ENCODE peak calls at places on chromosomes 16 and 17, in ten cellular contexts. N, A, G, X, R, I, Y, Z, H and F are unnamed samples.

GRCh38 chr17:4636474-4637100 is 4.9 kb downstream of the ALOX15 start:
- DNase-seq in N (no peak), A (no peak), G (peak; percentile 60), X (no peak), R (no peak), I (no peak), Y (no peak), Z (no peak), H (no peak), F (no peak)

GRCh38 chr17:47276868-47277267 is 23.2 kb downstream of the ITGB3 start:
- DNase-seq in N (peak; percentile 82), A (peak; percentile 96), G (no peak), X (no peak), R (peak; percentile 88), I (peak; percentile 86), Y (no peak), Z (peak; percentile 75), H (peak; percentile 52), F (no peak)

GRCh38 chr16:22948058-22948602 is 134.2 kb downstream of the HS3ST2 start:
- DNase-seq in N (no peak), A (no peak), G (peak; percentile 36), X (no peak), R (no peak), I (no peak), Y (no peak), Z (no peak), H (no peak), F (no peak)

GRCh38 chr16:21663889-21664647 is at the start of gene OTOA:
- DNase-seq in N (no peak), A (no peak), G (no peak), X (peak; percentile 36), R (no peak), I (no peak), Y (no peak), Z (no peak), H (no peak), F (no peak)

GRCh38 chr17:17416007-17416399 is 60.8 kb upstream of the MED9 start:
- DNase-seq in N (peak; percentile 68), A (peak; percentile 79), G (peak; percentile 91), X (no peak), R (peak; percentile 88), I (no peak), Y (peak; percentile 86), Z (no peak), H (no peak), F (no peak)

GRCh38 chr16:50448522-50448921 is 79.7 kb upstream of the BRD7 start:
- DNase-seq in N (no peak), A (no peak), G (peak; percentile 18), X (no peak), R (no peak), I (no peak), Y (no peak), Z (no peak), H (no peak), F (no peak)

GRCh38 chr16:2799852-2800226 is 1.6 kb downstream of the PRSS41 start:
- DNase-seq in N (no peak), A (peak; percentile 35), G (no peak), X (peak; percentile 18), R (no peak), I (peak; percentile 27), Y (no peak), Z (no peak), H (peak; percentile 69), F (no peak)

GRCh38 chr17:42522263-42522790 is 13.7 kb upstream of the NAGLU start:
- DNase-seq in N (no peak), A (no peak), G (no peak), X (no peak), R (no peak), I (no peak), Y (no peak), Z (no peak), H (no peak), F (no peak)

GRCh38 chr17:39928868-39929651 is 1.5 kb downstream of the LRRC3C start:
- DNase-seq in N (peak; percentile 95), A (peak; percentile 92), G (peak; percentile 78), X (no peak), R (peak; percentile 86), I (no peak), Y (peak; percentile 65), Z (no peak), H (no peak), F (peak; percentile 81)
- H3K4me3 ChIP-seq in N (no peak overlapping the region), A (no peak overlapping the region), G (no peak overlapping the region), X (no peak overlapping the region), R (no peak overlapping the region), I (no peak overlapping the region), Y (no peak overlapping the region), Z (peak overlapping the region; percentile 96), H (no peak overlapping the region), F (no peak overlapping the region)

GRCh38 chr17:10842658-10843057 is 4.8 kb upstream of the PIRT start:
- DNase-seq in N (no peak), A (no peak), G (no peak), X (no peak), R (no peak), I (no peak), Y (no peak), Z (no peak), H (no peak), F (no peak)

GRCh38 chr17:10844667-10845387 is 6.9 kb upstream of the PIRT start:
- DNase-seq in N (peak; percentile 37), A (peak; percentile 56), G (peak; percentile 74), X (peak; percentile 60), R (peak; percentile 71), I (peak; percentile 90), Y (peak; percentile 86), Z (peak; percentile 74), H (peak; percentile 78), F (peak; percentile 10)

GRCh38 chr17:10838682-10839081 is 795 bp upstream of the PIRT start:
- DNase-seq in N (no peak), A (no peak), G (no peak), X (no peak), R (no peak), I (no peak), Y (no peak), Z (no peak), H (no peak), F (no peak)

GRCh38 chr17:10845388-10845751 is 7.5 kb upstream of the PIRT start:
- DNase-seq in N (no peak), A (no peak), G (no peak), X (no peak), R (no peak), I (no peak), Y (no peak), Z (no peak), H (no peak), F (no peak)

DNA sequence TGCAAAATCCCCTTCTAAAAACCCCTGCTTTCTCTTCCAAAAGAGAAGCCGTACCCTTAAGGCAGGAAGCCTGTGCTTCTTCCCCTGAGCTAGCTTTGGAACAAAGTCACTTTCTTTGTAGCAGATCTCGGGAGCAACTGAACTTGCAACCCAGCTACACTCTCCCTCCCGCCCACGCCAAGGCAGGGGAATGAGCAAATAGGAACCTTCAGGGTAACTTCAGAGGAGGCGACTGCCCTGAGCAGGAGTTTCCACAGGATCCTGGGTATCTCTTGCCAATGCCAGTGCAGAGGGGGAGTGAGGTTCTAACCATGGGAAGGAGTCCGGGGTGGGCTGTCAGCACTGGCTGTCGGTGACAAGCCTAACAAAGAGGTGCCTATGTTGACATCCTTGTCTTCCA is 5.9 kb upstream of the PIRT start:
- DNase-seq in N (peak; percentile 0), A (no peak), G (no peak), X (peak; percentile 39), R (peak; percentile 23), I (no peak), Y (no peak), Z (no peak), H (no peak), F (no peak)
- H3K4me3 ChIP-seq in N (no peak overlapping the region), A (no peak overlapping the region), G (no peak overlapping the region), X (no peak overlapping the region), R (no peak overlapping the region), I (no peak overlapping the region), Y (no peak overlapping the region), Z (no peak overlapping the region), H (no peak overlapping the region), F (no peak overlapping the region)

DNA sequence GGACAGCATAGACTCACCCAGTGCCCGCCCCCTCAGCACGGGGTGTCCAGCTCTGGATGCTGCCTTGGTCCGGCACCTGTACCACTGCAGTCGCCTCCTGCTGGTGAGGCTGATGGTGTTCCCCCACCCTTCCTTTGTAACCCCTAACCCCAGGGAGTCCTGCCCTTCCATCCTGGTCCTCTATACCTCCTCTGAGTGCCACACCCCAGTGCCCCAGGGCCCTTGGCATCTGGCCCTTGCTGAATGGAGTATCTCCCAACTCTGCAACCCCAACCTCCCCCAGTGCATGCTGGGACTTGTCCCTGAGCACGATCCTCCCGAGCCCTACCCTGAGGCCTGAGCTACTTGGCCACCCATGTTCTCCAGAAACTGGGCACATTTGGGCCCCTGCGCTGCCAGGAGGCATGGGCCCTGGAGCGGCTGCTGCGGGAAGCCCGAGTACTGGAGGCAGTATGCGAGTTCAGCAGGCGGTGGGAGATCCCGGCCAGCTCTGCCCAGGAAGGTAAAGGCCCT is 15.8 kb downstream of the RIPOR1 start:
- DNase-seq in N (no peak), A (no peak), G (no peak), X (no peak), R (no peak), I (no peak), Y (no peak), Z (no peak), H (no peak), F (no peak)
- H3K4me3 ChIP-seq in N (no peak overlapping the region), A (no peak overlapping the region), G (no peak overlapping the region), X (no peak overlapping the region), R (no peak overlapping the region), I (peak overlapping the region; percentile 10), Y (no peak overlapping the region), Z (no peak overlapping the region), H (no peak overlapping the region), F (no peak overlapping the region)

GRCh38 chr17:55420776-55421178 is 858 bp downstream of the MMD start:
- DNase-seq in N (peak; percentile 19), A (no peak), G (peak; percentile 53), X (peak; percentile 52), R (peak; percentile 35), I (peak; percentile 83), Y (peak; percentile 41), Z (peak; percentile 13), H (peak; percentile 30), F (no peak)

GRCh38 chr17:55416470-55417052 is 5.1 kb downstream of the MMD start:
- DNase-seq in N (peak; percentile 17), A (no peak), G (peak; percentile 20), X (no peak), R (peak; percentile 66), I (no peak), Y (no peak), Z (no peak), H (no peak), F (no peak)

GRCh38 chr17:55420067-55420775 is 1.4 kb downstream of the MMD start:
- DNase-seq in N (no peak), A (no peak), G (peak; percentile 33), X (peak; percentile 57), R (no peak), I (no peak), Y (no peak), Z (no peak), H (no peak), F (no peak)

GRCh38 chr17:55417411-55418268 is 4.0 kb downstream of the MMD start:
- DNase-seq in N (no peak), A (no peak), G (no peak), X (no peak), R (no peak), I (no peak), Y (no peak), Z (no peak), H (no peak), F (no peak)

DNA sequence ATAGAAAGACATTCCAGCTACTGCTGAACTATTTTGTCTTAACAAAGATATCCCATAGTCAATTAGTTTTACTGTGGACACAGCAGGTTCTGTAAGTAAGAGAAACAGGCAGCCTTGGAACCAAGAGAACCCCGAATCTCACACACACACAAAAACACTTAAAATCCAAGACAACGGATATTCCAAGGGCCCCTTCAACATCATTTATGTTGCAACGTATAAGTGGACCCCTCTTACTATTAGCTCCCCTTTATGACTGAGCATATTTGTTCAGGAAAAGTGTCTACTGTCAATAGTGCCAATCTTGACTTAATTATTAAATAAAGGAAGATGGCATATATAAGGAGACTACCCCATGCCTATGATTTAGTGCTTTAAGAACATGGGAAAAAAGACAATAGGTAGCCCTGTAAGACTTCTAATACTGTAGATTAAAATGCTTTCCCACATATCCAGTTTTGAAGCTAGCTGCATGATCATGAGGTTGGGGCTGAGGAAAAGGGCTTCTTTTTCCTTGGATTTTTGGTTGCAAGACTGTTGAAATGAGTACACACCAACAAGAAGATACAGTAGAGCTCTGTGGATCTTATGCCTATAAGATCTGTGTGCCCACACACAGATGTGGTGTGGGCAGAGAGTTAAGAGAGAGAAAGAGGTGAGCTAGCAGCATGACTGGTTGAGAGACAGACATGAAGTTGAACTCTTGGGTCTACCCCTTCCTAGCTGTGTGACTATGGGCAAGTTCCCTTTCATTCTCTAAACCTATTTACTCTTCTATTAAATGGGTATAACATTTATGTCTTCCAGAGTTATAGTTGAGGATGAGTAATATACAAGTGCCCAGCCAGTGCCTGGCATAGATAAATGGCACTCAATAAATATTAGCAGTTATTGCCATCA is 3.0 kb downstream of the MMD start:
- DNase-seq in N (no peak), A (no peak), G (no peak), X (no peak), R (no peak), I (no peak), Y (no peak), Z (no peak), H (no peak), F (no peak)
- H3K4me3 ChIP-seq in N (no peak overlapping the region), A (no peak overlapping the region), G (no peak overlapping the region), X (no peak overlapping the region), R (no peak overlapping the region), I (no peak overlapping the region), Y (no peak overlapping the region), Z (no peak overlapping the region), H (no peak overlapping the region), F (no peak overlapping the region)